ENCODE peak calls at places on chromosomes 7 and 10, in seven cellular contexts. Z, Q, N, G, D, I and H are unnamed samples.

GRCh38 chr7:108012499-108013430 is 9.8 kb upstream of the LAMB1 start:
- DNase-seq in Z (no peak), Q (no peak), N (no peak), G (no peak), D (peak; percentile 74), I (peak; percentile 95), H (no peak)

GRCh38 chr10:58143944-58144343 is 123.8 kb downstream of the IPMK start:
- DNase-seq in Z (no peak), Q (no peak), N (no peak), G (no peak), D (no peak), I (no peak), H (no peak)

GRCh38 chr7:104024632-104025031 is 35.2 kb upstream of the RELN start:
- DNase-seq in Z (no peak), Q (no peak), N (no peak), G (no peak), D (no peak), I (peak; percentile 56), H (no peak)

GRCh38 chr10:94066411-94066810 is 72.7 kb downstream of the PLCE1 start:
- DNase-seq in Z (no peak), Q (no peak), N (no peak), G (no peak), D (peak; percentile 9), I (peak; percentile 18), H (no peak)

GRCh38 chr7:101856488-101857357 is 39.3 kb downstream of the CUX1 start:
- DNase-seq in Z (no peak), Q (peak; percentile 97), N (peak; percentile 98), G (peak; percentile 95), D (peak; percentile 97), I (peak; percentile 95), H (peak; percentile 70)

GRCh38 chr10:44965651-44966097 is 6.1 kb downstream of the RASSF4 start:
- DNase-seq in Z (peak; percentile 40), Q (no peak), N (no peak), G (no peak), D (no peak), I (no peak), H (no peak)

GRCh38 chr10:121080324-121080807 is 229.2 kb downstream of the WDR11 start:
- DNase-seq in Z (no peak), Q (no peak), N (peak; percentile 57), G (no peak), D (no peak), I (no peak), H (no peak)

GRCh38 chr7:43679210-43680068 is 49.9 kb downstream of the COA1 start:
- DNase-seq in Z (no peak), Q (no peak), N (no peak), G (peak; percentile 48), D (no peak), I (no peak), H (no peak)

GRCh38 chr10:8628351-8628750 is 573.9 kb downstream of the GATA3 start:
- DNase-seq in Z (no peak), Q (no peak), N (no peak), G (no peak), D (no peak), I (no peak), H (peak; percentile 74)

DNA sequence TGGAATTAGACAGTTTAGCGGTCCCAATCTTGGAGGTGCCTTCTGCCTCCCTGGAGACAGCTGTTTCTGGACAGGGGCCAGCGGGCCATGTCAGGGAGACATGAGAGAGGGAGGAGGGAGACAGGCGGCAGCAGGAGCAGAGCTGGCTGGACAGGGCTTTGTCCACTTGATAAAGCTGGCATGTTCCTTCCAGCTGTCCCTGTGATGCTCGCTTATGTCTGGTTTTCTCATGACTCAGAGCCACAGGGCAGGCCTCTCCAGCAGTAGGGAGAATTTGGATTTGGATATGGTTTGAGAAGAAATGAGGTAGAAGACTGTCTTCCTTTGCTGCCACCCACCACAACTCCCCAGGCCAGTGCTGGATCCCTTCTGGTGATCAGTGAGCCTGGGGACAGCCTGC is 51.7 kb upstream of the SORCS3 start:
- DNase-seq in Z (no peak), Q (no peak), N (no peak), G (no peak), D (no peak), I (no peak), H (no peak)
- TF ChIP-seq JUND in Z (no peak), Q (no peak), N (no peak), G (no peak), D (no peak), I (no peak), H (no peak)

GRCh38 chr7:17013204-17013603 is 131.4 kb upstream of the AGR3 start:
- DNase-seq in Z (no peak), Q (no peak), N (no peak), G (no peak), D (no peak), I (no peak), H (no peak)
- TF ChIP-seq JUND in Z (no peak), Q (no peak), N (no peak), G (no peak), D (no peak), I (no peak), H (no peak)

GRCh38 chr7:140211698-140212097 is 34.9 kb upstream of the KDM7A start:
- DNase-seq in Z (no peak), Q (no peak), N (no peak), G (no peak), D (no peak), I (no peak), H (no peak)

GRCh38 chr7:140215281-140215680 is 38.5 kb upstream of the KDM7A start:
- DNase-seq in Z (no peak), Q (no peak), N (no peak), G (no peak), D (no peak), I (no peak), H (no peak)

GRCh38 chr7:140213684-140214074 is 36.9 kb upstream of the KDM7A start:
- DNase-seq in Z (no peak), Q (no peak), N (no peak), G (peak; percentile 41), D (no peak), I (no peak), H (no peak)

GRCh38 chr7:140212100-140212881 is 35.5 kb upstream of the KDM7A start:
- DNase-seq in Z (no peak), Q (no peak), N (no peak), G (peak; percentile 80), D (no peak), I (no peak), H (no peak)

GRCh38 chr7:140214075-140214684 is 37.4 kb upstream of the KDM7A start:
- DNase-seq in Z (no peak), Q (no peak), N (peak; percentile 49), G (peak; percentile 43), D (no peak), I (peak; percentile 42), H (no peak)
- TF ChIP-seq JUND in Z (no peak), Q (no peak), N (no peak), G (no peak), D (no peak), I (no peak), H (no peak)

DNA sequence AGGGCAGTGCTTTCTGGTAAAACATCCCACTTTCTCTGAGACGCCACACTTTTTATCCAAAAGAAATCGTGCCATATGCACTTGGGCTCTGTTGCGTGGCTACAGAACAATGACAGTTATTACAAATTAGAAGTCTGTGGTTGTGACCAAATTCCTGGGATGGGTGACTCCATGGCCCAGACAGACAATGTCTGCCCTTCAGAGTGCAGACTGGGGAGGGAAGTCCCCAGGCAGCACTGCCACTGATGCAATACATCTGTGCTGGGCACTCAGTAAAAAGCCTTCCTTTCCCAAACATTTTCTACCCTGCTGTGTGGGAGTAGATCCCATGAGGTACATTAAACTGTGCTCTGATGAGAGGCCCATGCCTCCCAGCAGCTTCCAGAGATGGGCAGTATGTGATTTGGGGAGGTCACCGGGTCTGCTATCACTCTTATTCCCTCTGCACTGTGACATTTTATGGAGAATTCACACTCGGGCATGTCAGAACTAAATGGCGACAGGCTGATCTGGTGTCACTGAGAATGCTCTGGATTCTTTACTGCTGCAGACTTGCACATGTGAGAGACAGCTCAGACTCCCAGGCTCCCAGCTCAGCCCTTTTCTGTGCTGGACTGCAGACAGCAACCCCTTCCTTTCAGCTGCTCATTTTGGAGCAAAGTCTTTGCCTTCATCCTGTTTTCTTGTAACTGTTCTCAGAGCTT is 243.5 kb upstream of the ZNF32 start:
- DNase-seq in Z (no peak), Q (no peak), N (no peak), G (no peak), D (no peak), I (no peak), H (no peak)
- TF ChIP-seq JUND in Z (no peak), Q (no peak), N (no peak), G (no peak), D (no peak), I (no peak), H (no peak)

DNA sequence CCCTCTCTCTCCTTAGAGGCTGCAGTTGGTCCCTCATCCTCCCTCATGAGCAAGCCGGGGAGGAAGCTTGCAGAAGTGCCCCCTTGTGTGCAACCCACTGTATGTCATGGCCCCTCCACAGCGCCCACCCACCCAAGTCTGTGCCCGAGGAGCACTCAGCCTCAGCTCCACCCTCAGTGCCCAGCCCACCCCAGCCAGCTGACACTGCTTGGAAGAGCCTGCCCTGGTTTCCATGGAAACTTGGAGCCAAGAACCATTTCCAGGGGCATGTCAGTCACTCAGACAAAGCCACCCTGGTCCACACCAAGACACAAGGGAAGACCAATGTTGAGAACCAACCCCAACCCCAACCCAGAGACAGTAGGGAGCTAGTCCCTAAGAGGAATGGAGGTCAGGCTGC is 79.5 kb downstream of the PAX2 start:
- DNase-seq in Z (no peak), Q (no peak), N (no peak), G (no peak), D (no peak), I (no peak), H (no peak)
- TF ChIP-seq JUND in Z (no peak), Q (no peak), N (no peak), G (no peak), D (no peak), I (no peak), H (no peak)

GRCh38 chr10:51092402-51092801 is 18.1 kb downstream of the PRKG1 start:
- DNase-seq in Z (no peak), Q (no peak), N (no peak), G (no peak), D (no peak), I (no peak), H (peak; percentile 50)

GRCh38 chr10:51086695-51087094 is 12.4 kb downstream of the PRKG1 start:
- DNase-seq in Z (no peak), Q (no peak), N (no peak), G (no peak), D (no peak), I (no peak), H (no peak)

GRCh38 chr10:51085204-51085603 is 10.9 kb downstream of the PRKG1 start:
- DNase-seq in Z (no peak), Q (no peak), N (no peak), G (no peak), D (no peak), I (no peak), H (no peak)

GRCh38 chr10:51087114-51087513 is 12.8 kb downstream of the PRKG1 start:
- DNase-seq in Z (no peak), Q (no peak), N (no peak), G (no peak), D (no peak), I (no peak), H (no peak)

GRCh38 chr10:51090190-51090589 is 15.9 kb downstream of the PRKG1 start:
- DNase-seq in Z (no peak), Q (no peak), N (no peak), G (no peak), D (no peak), I (no peak), H (no peak)
- TF ChIP-seq JUND in Z (no peak), Q (no peak), N (peak; percentile 28), G (no peak), D (no peak), I (no peak), H (no peak)